ENCODE peak calls at places on chromosomes 13 and 19, in eight cellular contexts. B is HTR-8/SVneo; K is erythroblast; I is myocyte; V is foreskin keratinocyte; Y is NCI-H1105; C is stimulated activated CD4-positive, alpha-beta T cell treated with anti-CD3 and anti-CD28 coated beads, Interleukin-4, amount 100 ng/mL, for 4 hours; W is lower leg skin. M is an unnamed sample.

GRCh38 chr19:44890366-44891015 is 563 bp upstream of the TOMM40 start:
- DNase-seq in B (peak; percentile 99), K (peak; percentile 100), I (peak; percentile 100), V (peak; percentile 100), Y (peak; percentile 100), C (peak; percentile 100), W (peak; percentile 100), M (peak; percentile 100)

GRCh38 chr19:14517446-14517839 is 754 bp downstream of the DNAJB1 start:
- DNase-seq in B (no peak), K (peak; percentile 54), I (no peak), V (no peak), Y (no peak), C (peak; percentile 24), W (no peak), M (no peak)

GRCh38 chr19:46861691-46862503 is 1.1 kb downstream of the ARHGAP35 start:
- DNase-seq in B (no peak), K (peak; percentile 47), I (no peak), V (no peak), Y (peak; percentile 20), C (no peak), W (no peak), M (no peak)

GRCh38 chr19:18176367-18177310 is 3.0 kb downstream of the IFI30 start:
- DNase-seq in B (no peak), K (peak; percentile 79), I (no peak), V (no peak), Y (no peak), C (no peak), W (no peak), M (no peak)

GRCh38 chr13:45540195-45540594 is 75.3 kb downstream of the ERICH6B start:
- DNase-seq in B (no peak), K (no peak), I (no peak), V (no peak), Y (no peak), C (no peak), W (no peak), M (no peak)

GRCh38 chr19:46573679-46574522 is 27.2 kb upstream of the CALM3 start:
- DNase-seq in B (no peak), K (no peak), I (peak; percentile 56), V (no peak), Y (no peak), C (no peak), W (no peak), M (no peak)

GRCh38 chr19:51158474-51159129 is 16.5 kb downstream of the SIGLEC7 start:
- DNase-seq in B (peak; percentile 28), K (peak; percentile 74), I (peak; percentile 29), V (no peak), Y (peak; percentile 3), C (peak; percentile 55), W (peak; percentile 56), M (no peak)

GRCh38 chr19:28737021-28737525 is 475.9 kb downstream of the UQCRFS1 start:
- DNase-seq in B (peak; percentile 10), K (no peak), I (peak; percentile 67), V (peak; percentile 40), Y (peak; percentile 34), C (no peak), W (no peak), M (no peak)

GRCh38 chr13:49560270-49561063 is 24.9 kb downstream of the RCBTB1 start:
- DNase-seq in B (no peak), K (no peak), I (no peak), V (peak; percentile 32), Y (no peak), C (no peak), W (no peak), M (no peak)

GRCh38 chr13:27607125-27607524 is 13.2 kb downstream of the LNX2 start:
- DNase-seq in B (peak; percentile 5), K (peak; percentile 36), I (peak; percentile 56), V (no peak), Y (no peak), C (no peak), W (no peak), M (no peak)

M was measured in tibial artery.